ENCODE peak calls at places on chromosomes 12 and 14, in six cellular contexts. U, J, T, S, L and Z are unnamed samples.

GRCh38 chr12:128259556-128260070 is 7.4 kb upstream of the TMEM132C start:
- DNase-seq in U (no peak), J (peak), T (peak), S (peak), L (peak), Z (peak)

GRCh38 chr14:42228611-42229010 is 621.9 kb downstream of the LRFN5 start:
- DNase-seq in U (no peak), J (no peak), T (no peak), S (no peak), L (no peak), Z (no peak)

GRCh38 chr14:60275932-60276331 is 26.9 kb downstream of the PPM1A start:
- DNase-seq in U (no peak), J (no peak), T (no peak), S (no peak), L (no peak), Z (no peak)

GRCh38 chr14:100709252-100709955 is 17.3 kb upstream of the DLK1 start:
- DNase-seq in U (no peak), J (peak), T (peak), S (no peak), L (no peak), Z (peak)

GRCh38 chr12:24845615-24846014 is 103.3 kb downstream of the BCAT1 start:
- DNase-seq in U (no peak), J (no peak), T (no peak), S (no peak), L (no peak), Z (no peak)

GRCh38 chr14:63524537-63525155 is 18.5 kb downstream of the PPP2R5E start:
- DNase-seq in U (no peak), J (no peak), T (no peak), S (no peak), L (peak), Z (no peak)

GRCh38 chr12:100572184-100572583 is 1.3 kb upstream of the GAS2L3 start:
- DNase-seq in U (no peak), J (no peak), T (no peak), S (no peak), L (no peak), Z (no peak)

GRCh38 chr14:88005050-88005481 is at the start of gene GPR65:
- DNase-seq in U (no peak), J (no peak), T (no peak), S (no peak), L (peak), Z (no peak)

GRCh38 chr12:98579835-98580234 is 13.7 kb upstream of the SLC25A3 start:
- DNase-seq in U (no peak), J (no peak), T (no peak), S (no peak), L (no peak), Z (no peak)

GRCh38 chr14:99615497-99616245 is 11.7 kb upstream of the CCDC85C start:
- DNase-seq in U (no peak), J (peak), T (no peak), S (no peak), L (no peak), Z (no peak)

GRCh38 chr12:49038291-49038955 is 19.8 kb upstream of the PRKAG1 start:
- DNase-seq in U (no peak), J (no peak), T (peak), S (no peak), L (no peak), Z (peak)

GRCh38 chr12:26863515-26863914 is 30.5 kb upstream of the ITPR2 start:
- DNase-seq in U (no peak), J (no peak), T (no peak), S (no peak), L (peak), Z (no peak)

GRCh38 chr14:50855558-50855957 is 16.3 kb upstream of the ABHD12B start:
- DNase-seq in U (no peak), J (no peak), T (no peak), S (no peak), L (no peak), Z (no peak)